ENCODE peak calls at places on chromosomes 6 and 20, in eight cellular contexts. O is activated T-cell treated with anti-CD3 and anti-CD28 coated beads for 24 hours; D is Caco-2; H is NCI-H1092 treated with DMSO at 0.1 percent for 48 hours; F is cardiac muscle cell; S is neuronal stem cell; J is effector memory CD8-positive, alpha-beta T cell; X is T-cell. Q is an unnamed sample.

GRCh38 chr6:15907914-15908518 is 220.9 kb upstream of the MYLIP start:
- DNase-seq in O (no peak), S (no peak), F (no peak), H (no peak), X (no peak), D (peak), J (no peak), Q (no peak)

GRCh38 chr20:18986146-18986830 is 172.7 kb downstream of the SCP2D1 start:
- DNase-seq in F (no peak), X (no peak), D (no peak), J (no peak), O (no peak), S (no peak), H (no peak), Q (no peak)

GRCh38 chr20:43992885-43993284 is 78.2 kb downstream of the TOX2 start:
- DNase-seq in D (no peak), X (no peak), F (no peak), O (no peak), H (no peak), S (no peak), J (no peak), Q (no peak)

GRCh38 chr20:10537850-10538480 is 102.9 kb downstream of the SLX4IP start:
- DNase-seq in J (no peak), D (no peak), X (no peak), F (no peak), H (no peak), S (no peak), O (no peak), Q (no peak)

GRCh38 chr6:25635886-25636317 is 16.1 kb upstream of the SCGN start:
- DNase-seq in H (no peak), S (peak), X (no peak), O (no peak), F (no peak), J (no peak), D (peak), Q (peak)

GRCh38 chr6:29965873-29966601 is 23.7 kb downstream of the HLA-A start:
- DNase-seq in X (peak), S (no peak), O (peak), D (peak), H (peak), F (peak), J (peak), Q (peak)

GRCh38 chr6:10404799-10405524 is 9.9 kb downstream of the TFAP2A start:
- DNase-seq in J (no peak), F (no peak), S (no peak), D (peak), X (no peak), H (no peak), O (no peak), Q (no peak)

GRCh38 chr6:111721677-111722219 is 116.1 kb upstream of the TRAF3IP2 start:
- DNase-seq in F (peak), D (peak), S (no peak), O (peak), J (peak), H (no peak), X (peak), Q (peak)

GRCh38 chr6:16671302-16672289 is 89.7 kb downstream of the ATXN1 start:
- DNase-seq in J (no peak), S (no peak), X (no peak), O (no peak), D (no peak), F (no peak), H (no peak), Q (no peak)

GRCh38 chr6:170221753-170222400 is 69.0 kb downstream of the DLL1 start:
- DNase-seq in F (no peak), J (no peak), X (no peak), S (no peak), H (peak), D (no peak), O (no peak), Q (no peak)

GRCh38 chr6:127267742-127268588 is 1.3 kb downstream of the RNF146 start:
- DNase-seq in F (no peak), S (no peak), X (no peak), J (no peak), D (no peak), O (no peak), H (no peak), Q (peak)

GRCh38 chr6:51655517-51655916 is 431.9 kb downstream of the PKHD1 start:
- DNase-seq in S (no peak), O (no peak), D (no peak), X (no peak), J (no peak), H (no peak), F (no peak), Q (no peak)

GRCh38 chr20:50062006-50062838 is 50.7 kb downstream of the UBE2V1 start:
- DNase-seq in D (no peak), X (no peak), H (no peak), J (no peak), S (no peak), F (no peak), O (no peak), Q (no peak)

GRCh38 chr6:126293891-126294524 is 45.9 kb upstream of the CENPW start:
- DNase-seq in J (no peak), S (no peak), D (no peak), X (no peak), H (no peak), O (no peak), F (no peak), Q (no peak)

GRCh38 chr20:62860391-62860923 is 1.2 kb downstream of the TCFL5 start:
- DNase-seq in S (no peak), H (peak), F (peak), X (no peak), O (no peak), J (no peak), D (no peak), Q (peak)

GRCh38 chr6:32941412-32941784 is 570 bp upstream of the HLA-DMB start:
- DNase-seq in H (no peak), F (no peak), D (no peak), J (peak), X (peak), S (no peak), O (peak), Q (peak)

GRCh38 chr20:363319-364078 is 16.6 kb downstream of the NRSN2 start:
- DNase-seq in F (no peak), J (no peak), X (no peak), O (no peak), S (no peak), H (no peak), D (no peak), Q (no peak)

GRCh38 chr20:37165031-37165430 is 14.1 kb upstream of the RPN2 start:
- DNase-seq in S (no peak), H (no peak), J (no peak), D (no peak), O (no peak), F (no peak), X (no peak), Q (no peak)

GRCh38 chr20:32571566-32571965 is 13.6 kb downstream of the NOL4L start:
- DNase-seq in J (no peak), F (no peak), D (no peak), S (no peak), O (no peak), X (no peak), H (no peak), Q (no peak)

GRCh38 chr6:23350752-23351453 is 775.1 kb upstream of the NRSN1 start:
- DNase-seq in J (no peak), H (no peak), D (no peak), X (no peak), S (no peak), O (no peak), F (no peak), Q (no peak)

GRCh38 chr6:104995989-104996617 is 39.2 kb downstream of the LIN28B start:
- DNase-seq in S (no peak), O (no peak), D (peak), H (no peak), J (no peak), X (no peak), F (peak), Q (no peak)

Q was measured in neural progenitor cell.